ENCODE peak calls at places on chromosome 11, in four cellular contexts. D is lung, H is endodermal cell, B is H9. U is an unnamed sample.
A peak's percentile ranks its signal among the peaks of the same experiment; 100 is the strongest.

GRCh38 chr11:6258141-6258540 is 1.5 kb upstream of the CCKBR start:
- DNase-seq in D (no peak), H (peak; percentile 53), B (peak; percentile 31), U (no peak)

GRCh38 chr11:71544525-71545214 is 3.5 kb upstream of the KRTAP5-9 start:
- DNase-seq in D (no peak), H (no peak), B (no peak), U (no peak)

GRCh38 chr11:81792416-81792815 is 941.2 kb downstream of the FAM181B start:
- DNase-seq in D (no peak), H (no peak), B (no peak), U (no peak)

GRCh38 chr11:34656062-34656720 is 35.3 kb downstream of the EHF start:
- DNase-seq in D (no peak), H (no peak), B (no peak), U (no peak)

GRCh38 chr11:23570828-23571227 is 710.6 kb upstream of the CCDC179 start:
- DNase-seq in D (no peak), H (no peak), B (no peak), U (no peak)

GRCh38 chr11:100830978-100831732 is 144.1 kb downstream of the ARHGAP42 start:
- DNase-seq in D (no peak), H (no peak), B (no peak), U (no peak)

GRCh38 chr11:46120711-46121327 is 435 bp downstream of the PHF21A start:
- DNase-seq in D (peak; percentile 37), H (peak; percentile 89), B (peak; percentile 83), U (peak; percentile 50)

GRCh38 chr11:107791343-107792048 is 67.1 kb downstream of the SLC35F2 start:
- DNase-seq in D (no peak), H (no peak), B (no peak), U (no peak)

GRCh38 chr11:65211293-65212105 is 29.8 kb downstream of the CAPN1 start:
- DNase-seq in D (no peak), H (peak; percentile 47), B (no peak), U (no peak)

GRCh38 chr11:20022363-20023081 is 137.8 kb downstream of the DBX1 start:
- DNase-seq in D (no peak), H (peak; percentile 91), B (peak; percentile 80), U (no peak)

DNA sequence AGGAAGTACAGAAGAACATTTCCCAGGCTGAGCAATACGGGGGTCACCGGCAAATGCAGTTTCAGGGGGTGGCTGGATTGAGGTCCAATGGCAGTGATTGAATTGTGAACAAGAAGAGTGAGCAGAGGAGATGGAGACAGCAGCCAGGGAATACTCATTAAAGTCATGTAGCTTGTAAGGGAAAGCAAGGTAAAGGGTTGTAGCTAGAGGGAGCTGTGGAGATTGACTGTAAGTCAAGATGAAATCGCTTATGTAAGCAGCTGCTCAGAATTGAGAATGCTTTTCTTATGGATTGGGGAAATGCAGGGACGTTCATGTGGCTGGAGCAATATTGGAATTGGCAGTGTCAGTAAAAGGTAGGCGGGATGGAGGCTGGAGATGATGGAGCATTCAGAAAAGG is 111.4 kb upstream of the TBCEL start:
- DNase-seq in D (no peak), H (no peak), B (no peak), U (no peak)
- H3K4me1 ChIP-seq in D (no peaks in the 10 kb centered on the region), H (peaks cover 2% of the 10 kb centered on the region), B (no peaks in the 10 kb centered on the region), U (no peaks in the 10 kb centered on the region)

DNA sequence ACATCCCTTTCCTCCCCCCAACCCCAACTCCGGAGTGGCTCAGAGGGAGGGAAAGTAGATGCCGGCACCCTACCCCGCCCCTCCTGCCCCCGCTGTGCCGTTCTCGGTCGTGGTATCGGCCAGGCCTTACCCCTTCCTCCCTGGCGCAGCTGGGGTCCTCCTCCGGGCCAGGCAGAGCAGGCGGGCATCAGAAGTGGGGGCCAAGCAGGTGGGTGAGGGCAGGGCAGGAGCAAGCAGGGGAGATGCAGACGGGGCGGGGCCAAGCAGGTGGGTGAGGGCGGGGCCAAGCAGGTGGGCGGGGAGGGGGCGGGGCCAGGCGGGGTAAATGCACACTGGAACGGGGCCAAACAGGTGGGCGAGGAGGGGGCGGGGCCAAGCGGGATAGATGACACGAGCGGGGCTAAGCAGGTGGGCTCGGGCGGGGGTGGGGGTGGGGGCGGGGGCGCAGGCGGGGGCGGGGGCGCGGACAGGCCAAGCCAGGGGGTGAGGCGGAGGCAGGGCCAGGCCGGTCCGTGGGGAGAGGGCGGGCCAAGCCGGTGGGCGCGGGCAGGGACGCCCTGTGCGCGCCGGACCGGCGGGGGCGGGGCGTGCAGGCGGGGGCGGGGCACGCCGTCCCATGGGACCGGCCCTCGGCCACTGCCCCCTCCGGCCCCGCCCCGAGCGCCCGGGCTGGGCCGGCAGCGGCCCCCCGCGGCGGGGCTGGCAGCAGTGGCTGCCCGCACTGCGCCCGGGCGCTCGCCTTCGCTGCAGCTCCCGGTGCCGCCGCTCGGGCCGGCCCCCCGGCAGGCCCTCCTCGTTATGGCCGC is at the start of the genes KCNQ1 and TRPM5:
- DNase-seq in D (peak; percentile 61), H (peak; percentile 93), B (peak; percentile 88), U (no peak)
- H3K4me1 ChIP-seq in D (no peaks in the 10 kb centered on the region), H (no peaks in the 10 kb centered on the region), B (no peaks in the 10 kb centered on the region), U (no peaks in the 10 kb centered on the region)

GRCh38 chr11:76635991-76636520 is 34.5 kb downstream of the LRRC32 start:
- DNase-seq in D (no peak), H (peak; percentile 30), B (no peak), U (no peak)

GRCh38 chr11:76636826-76637460 is 33.6 kb downstream of the LRRC32 start:
- DNase-seq in D (no peak), H (no peak), B (no peak), U (no peak)

GRCh38 chr11:76632492-76632891 is 38.1 kb downstream of the LRRC32 start:
- DNase-seq in D (no peak), H (no peak), B (no peak), U (no peak)

GRCh38 chr11:76637491-76638266 is 32.9 kb downstream of the LRRC32 start:
- DNase-seq in D (no peak), H (peak; percentile 35), B (peak; percentile 14), U (no peak)

DNA sequence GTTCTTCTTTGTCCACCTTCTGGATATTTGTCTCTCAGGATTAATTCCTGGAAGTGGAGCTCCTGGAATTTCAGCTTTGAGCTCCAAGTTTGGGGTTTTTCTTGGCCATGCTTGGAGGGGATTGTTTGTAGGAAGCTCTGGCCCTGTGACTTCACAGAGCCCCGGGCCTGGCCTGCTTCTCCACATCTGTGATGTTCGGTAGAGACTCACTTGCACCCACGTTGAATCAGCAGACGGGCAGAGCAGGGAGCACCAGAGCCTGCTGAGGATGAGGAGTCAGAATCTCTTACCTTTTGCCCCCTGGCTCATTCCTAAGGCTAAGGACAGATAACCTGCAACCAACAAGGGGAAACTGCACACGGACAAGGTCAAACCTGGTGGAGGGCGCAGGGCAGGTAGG is 35.6 kb downstream of the LRRC32 start:
- DNase-seq in D (no peak), H (no peak), B (no peak), U (no peak)
- H3K4me1 ChIP-seq in D (no peaks in the 10 kb centered on the region), H (no peaks in the 10 kb centered on the region), B (no peaks in the 10 kb centered on the region), U (no peaks in the 10 kb centered on the region)

DNA sequence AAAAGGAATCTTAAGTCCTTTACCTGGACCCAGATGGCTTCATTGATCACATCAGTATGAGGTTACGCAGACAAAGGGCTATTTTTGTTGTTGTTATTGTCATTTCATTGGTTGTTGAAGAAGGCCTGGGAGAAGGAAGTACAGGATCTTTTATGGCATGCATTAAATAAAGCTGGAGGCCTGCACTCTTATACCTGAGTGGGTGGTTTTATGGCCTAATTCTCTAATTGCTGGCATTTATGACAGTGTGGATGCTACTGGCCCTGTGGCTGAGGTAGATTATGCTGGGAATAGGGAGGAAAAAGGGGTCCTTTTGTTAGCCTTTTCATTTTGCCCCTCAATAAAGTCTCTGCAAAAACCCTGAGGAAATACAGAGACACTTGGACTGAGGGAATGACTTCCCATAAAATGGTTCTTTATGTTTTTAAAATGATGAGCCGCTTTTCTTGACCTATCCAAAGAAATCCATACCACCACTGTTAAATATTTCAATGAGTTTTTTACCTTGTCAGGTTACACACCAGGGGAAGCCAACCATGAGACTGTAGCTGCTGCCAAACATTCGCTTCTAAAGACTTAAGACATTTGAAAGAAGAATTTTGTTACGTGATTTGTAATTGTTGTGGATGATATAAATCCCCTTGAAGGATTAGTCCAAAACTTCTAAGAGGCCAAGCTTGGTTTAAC is 6.8 kb downstream of the KMT2A start:
- DNase-seq in D (no peak), H (no peak), B (no peak), U (no peak)
- H3K4me1 ChIP-seq in D (peaks cover 15% of the 10 kb centered on the region), H (peaks cover 10% of the 10 kb centered on the region), B (peaks cover 4% of the 10 kb centered on the region), U (peaks cover 3% of the 10 kb centered on the region)

GRCh38 chr11:61350803-61351202 is 10.9 kb downstream of the CYB561A3 start:
- DNase-seq in D (no peak), H (no peak), B (no peak), U (no peak)

GRCh38 chr11:61349916-61350315 is 11.8 kb downstream of the CYB561A3 start:
- DNase-seq in D (no peak), H (no peak), B (no peak), U (no peak)

GRCh38 chr11:61352038-61352437 is 9.6 kb downstream of the CYB561A3 start:
- DNase-seq in D (no peak), H (no peak), B (no peak), U (no peak)

GRCh38 chr11:61349189-61349751 is 12.4 kb downstream of the CYB561A3 start:
- DNase-seq in D (no peak), H (no peak), B (no peak), U (no peak)

DNA sequence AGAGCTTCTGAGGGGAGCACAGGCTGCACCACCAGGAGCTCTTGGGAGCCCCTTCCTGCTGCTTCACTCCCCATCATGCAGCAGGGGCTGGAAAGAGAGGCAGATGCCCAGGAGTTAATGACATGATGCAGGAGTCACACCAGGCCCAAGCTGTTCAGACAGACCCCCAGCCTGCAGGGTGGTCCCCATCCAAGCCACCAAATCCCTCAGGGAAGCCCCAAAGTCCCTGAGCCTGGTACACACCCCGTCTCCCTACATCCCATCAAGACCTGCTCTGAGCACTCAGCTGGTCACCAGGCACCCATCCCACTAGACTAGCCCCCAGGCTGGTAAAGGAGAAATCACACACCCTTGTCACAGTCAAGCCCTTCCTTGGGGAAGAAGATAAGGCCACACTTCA is 11.3 kb downstream of the CYB561A3 start:
- DNase-seq in D (no peak), H (no peak), B (no peak), U (no peak)
- H3K4me1 ChIP-seq in D (no peaks in the 10 kb centered on the region), H (no peaks in the 10 kb centered on the region), B (no peaks in the 10 kb centered on the region), U (peaks cover 4% of the 10 kb centered on the region)

GRCh38 chr11:118608268-118609214 is 1.1 kb downstream of the PHLDB1 start:
- DNase-seq in D (no peak), H (peak; percentile 67), B (no peak), U (peak; percentile 46)
- H3K4me1 ChIP-seq in D (no peaks in the 10 kb centered on the region), H (peaks cover 14% of the 10 kb centered on the region), B (peaks cover 8% of the 10 kb centered on the region), U (peaks cover 27% of the 10 kb centered on the region)

DNA sequence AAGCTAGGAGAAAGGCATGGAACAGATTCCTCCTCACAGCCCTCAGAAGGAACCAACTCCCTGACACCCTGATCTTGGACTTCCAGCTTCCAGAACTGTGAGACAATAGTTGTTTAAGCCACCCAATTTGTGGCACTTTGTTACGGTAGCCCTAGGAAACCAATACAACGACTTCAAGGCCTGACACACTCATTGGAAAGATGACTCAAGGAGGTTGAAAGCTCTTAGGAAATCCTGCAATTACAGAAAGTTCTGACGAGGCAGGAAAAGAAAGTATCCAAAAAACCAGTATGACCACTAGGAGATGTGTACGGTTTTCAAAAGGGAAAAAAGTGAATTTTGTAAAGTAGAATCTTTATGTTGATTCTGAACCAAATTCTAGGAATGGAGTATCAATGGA is 161.4 kb downstream of the SWAP70 start:
- DNase-seq in D (no peak), H (no peak), B (no peak), U (no peak)
- H3K4me1 ChIP-seq in D (no peaks in the 10 kb centered on the region), H (peaks cover 16% of the 10 kb centered on the region), B (peaks cover 2% of the 10 kb centered on the region), U (no peaks in the 10 kb centered on the region)

GRCh38 chr11:116928845-116929244 is 91.4 kb upstream of the APOA1 start:
- DNase-seq in D (no peak), H (no peak), B (no peak), U (no peak)
- H3K4me1 ChIP-seq in D (peaks cover 37% of the 10 kb centered on the region), H (peaks cover 4% of the 10 kb centered on the region), B (peaks cover 5% of the 10 kb centered on the region), U (peaks cover 23% of the 10 kb centered on the region)